ENCODE peak calls at places on chromosomes 5 and 9, in seven cellular contexts. S is fibroblast of lung, J is GM23248, L is heart right ventricle, E is H1, K is choroid plexus epithelial cell, I is LNCaP clone FGC. N is an unnamed sample.

GRCh38 chr9:98890256-98890655 is 53.5 kb upstream of the COL15A1 start:
- DNase-seq in S (no peak), J (no peak), L (no peak), E (no peak), K (no peak), I (no peak), N (no peak)

GRCh38 chr9:133449760-133450159 is 10.0 kb upstream of the CACFD1 start:
- DNase-seq in S (no peak), J (peak), L (no peak), E (no peak), K (no peak), I (no peak), N (no peak)

GRCh38 chr5:69149676-69150010 is 17.3 kb upstream of the CCNB1 start:
- DNase-seq in S (no peak), J (no peak), L (no peak), E (no peak), K (no peak), I (no peak), N (no peak)

GRCh38 chr9:9229269-9229668 is 1383.5 kb downstream of the PTPRD start:
- DNase-seq in S (no peak), J (no peak), L (no peak), E (no peak), K (no peak), I (no peak), N (no peak)

GRCh38 chr9:124077915-124078572 is 66.5 kb downstream of the LHX2 start:
- DNase-seq in S (no peak), J (peak), L (no peak), E (no peak), K (no peak), I (peak), N (no peak)

GRCh38 chr5:143147918-143148317 is 255.6 kb downstream of the NR3C1 start:
- DNase-seq in S (peak), J (no peak), L (no peak), E (no peak), K (peak), I (no peak), N (no peak)

GRCh38 chr5:150656191-150657132 is 4.6 kb upstream of the MYOZ3 start:
- DNase-seq in S (peak), J (peak), L (peak), E (no peak), K (peak), I (no peak), N (no peak)

GRCh38 chr5:153211052-153211451 is 279.4 kb upstream of the GRIA1 start:
- DNase-seq in S (no peak), J (no peak), L (no peak), E (no peak), K (no peak), I (no peak), N (no peak)

GRCh38 chr9:111034573-111035539 is 3.4 kb downstream of the LPAR1 start:
- DNase-seq in S (peak), J (peak), L (no peak), E (no peak), K (no peak), I (no peak), N (no peak)

GRCh38 chr5:98179791-98180755 is 593.4 kb upstream of the RGMB start:
- DNase-seq in S (no peak), J (peak), L (no peak), E (no peak), K (peak), I (no peak), N (no peak)

GRCh38 chr9:125829743-125830142 is 82.6 kb downstream of the PBX3 start:
- DNase-seq in S (peak), J (peak), L (no peak), E (no peak), K (peak), I (no peak), N (no peak)

GRCh38 chr5:122937914-122938313 is 92.5 kb downstream of the SNX24 start:
- DNase-seq in S (peak), J (no peak), L (peak), E (no peak), K (peak), I (peak), N (no peak)

GRCh38 chr5:173291722-173292658 is 36.2 kb downstream of the STC2 start:
- DNase-seq in S (peak), J (peak), L (no peak), E (no peak), K (peak), I (no peak), N (no peak)

GRCh38 chr9:86494644-86495081 is 140.5 kb upstream of the TUT7 start:
- DNase-seq in S (peak), J (peak), L (no peak), E (no peak), K (peak), I (peak), N (no peak)

GRCh38 chr5:17203329-17204132 is 13.9 kb upstream of the BASP1 start:
- DNase-seq in S (peak), J (peak), L (no peak), E (no peak), K (peak), I (peak), N (peak)

GRCh38 chr5:39224196-39224754 is 4.9 kb upstream of the FYB1 start:
- DNase-seq in S (peak), J (peak), L (no peak), E (no peak), K (peak), I (no peak), N (no peak)

GRCh38 chr5:108637110-108637509 is 110.6 kb upstream of the FER start:
- DNase-seq in S (peak), J (peak), L (no peak), E (no peak), K (peak), I (no peak), N (no peak)

GRCh38 chr9:6243746-6244145 is 28.1 kb downstream of the IL33 start:
- DNase-seq in S (no peak), J (peak), L (no peak), E (no peak), K (peak), I (no peak), N (no peak)

GRCh38 chr5:2192496-2192895 is 309.8 kb upstream of the IRX4 start:
- DNase-seq in S (no peak), J (no peak), L (no peak), E (no peak), K (no peak), I (no peak), N (no peak)

GRCh38 chr9:33125441-33125840 is 41.7 kb downstream of the B4GALT1 start:
- DNase-seq in S (no peak), J (no peak), L (no peak), E (no peak), K (no peak), I (no peak), N (no peak)

GRCh38 chr9:114777841-114778240 is 28.0 kb downstream of the TNFSF15 start:
- DNase-seq in S (no peak), J (peak), L (no peak), E (no peak), K (peak), I (no peak), N (no peak)

GRCh38 chr9:130172858-130173461 is 756 bp downstream of the NCS1 start:
- DNase-seq in S (peak), J (peak), L (no peak), E (no peak), K (no peak), I (no peak), N (no peak)

GRCh38 chr9:129990269-129991005 is 52.6 kb downstream of the FNBP1 start:
- DNase-seq in S (no peak), J (peak), L (no peak), E (no peak), K (no peak), I (no peak), N (no peak)

GRCh38 chr9:14554866-14555265 is 138.4 kb downstream of the ZDHHC21 start:
- DNase-seq in S (no peak), J (peak), L (no peak), E (no peak), K (peak), I (no peak), N (no peak)

GRCh38 chr5:140000332-140000731 is 42.8 kb downstream of the NRG2 start:
- DNase-seq in S (no peak), J (no peak), L (peak), E (no peak), K (no peak), I (no peak), N (no peak)

GRCh38 chr5:37665889-37666288 is 174.0 kb downstream of the GDNF start:
- DNase-seq in S (peak), J (no peak), L (peak), E (no peak), K (no peak), I (no peak), N (no peak)

GRCh38 chr5:17763301-17763700 is 129.0 kb downstream of the TAF11L14 start:
- DNase-seq in S (no peak), J (no peak), L (no peak), E (no peak), K (peak), I (no peak), N (peak)

GRCh38 chr9:73135394-73135793 is 16.3 kb upstream of the ANXA1 start:
- DNase-seq in S (no peak), J (peak), L (no peak), E (no peak), K (no peak), I (no peak), N (no peak)
- H3K4me3 ChIP-seq in S (no peak), J (no peak), L (no peak), E (no peak), K (no peak), I (no peak), N (no peak)

DNA sequence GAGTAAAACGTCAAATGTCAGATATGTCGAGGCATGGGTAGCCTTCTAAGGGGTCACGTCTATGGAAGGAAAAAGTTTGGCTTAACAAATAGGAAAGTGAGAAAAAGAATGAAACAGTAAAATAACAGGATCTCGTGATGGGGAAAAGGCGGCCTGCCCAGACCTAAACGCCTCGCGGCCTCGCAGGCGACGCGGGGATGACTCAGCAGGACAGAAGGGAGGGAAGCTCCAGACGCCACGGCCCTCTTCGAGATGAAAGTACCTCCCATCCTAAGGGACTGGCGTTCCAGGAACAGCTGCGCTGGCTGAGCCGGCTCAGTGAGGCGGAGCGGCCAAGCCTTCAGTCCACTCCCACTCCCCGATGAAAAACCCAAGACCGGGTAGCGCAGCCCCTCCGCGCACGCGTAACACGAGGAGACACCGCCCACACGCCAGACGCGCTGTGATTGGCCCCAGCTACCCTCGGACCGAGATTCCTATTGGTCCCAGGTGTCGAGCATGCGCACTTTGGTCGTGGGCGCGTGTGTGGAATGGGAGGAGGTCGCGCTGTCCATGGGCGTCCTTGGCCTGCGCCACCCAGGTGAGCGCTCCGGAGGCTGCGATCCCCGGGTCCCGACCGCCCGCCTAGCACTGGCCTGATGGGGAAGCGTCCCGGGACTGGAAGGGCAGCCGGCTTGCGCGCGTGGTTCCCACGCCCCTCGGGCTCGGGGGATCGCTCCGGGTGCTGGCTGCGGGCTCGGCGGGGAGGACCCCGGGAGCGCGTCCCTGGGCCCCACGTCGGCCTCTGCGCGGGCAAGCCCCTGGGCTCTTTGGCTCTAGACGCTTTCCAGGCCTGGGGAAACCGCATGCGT is 588.5 kb downstream of the MTRR start:
- DNase-seq in S (peak), J (peak), L (peak), E (no peak), K (peak), I (peak), N (peak)
- H3K4me3 ChIP-seq in S (peak), J (peak), L (peak), E (peak), K (peak), I (peak), N (peak)

DNA sequence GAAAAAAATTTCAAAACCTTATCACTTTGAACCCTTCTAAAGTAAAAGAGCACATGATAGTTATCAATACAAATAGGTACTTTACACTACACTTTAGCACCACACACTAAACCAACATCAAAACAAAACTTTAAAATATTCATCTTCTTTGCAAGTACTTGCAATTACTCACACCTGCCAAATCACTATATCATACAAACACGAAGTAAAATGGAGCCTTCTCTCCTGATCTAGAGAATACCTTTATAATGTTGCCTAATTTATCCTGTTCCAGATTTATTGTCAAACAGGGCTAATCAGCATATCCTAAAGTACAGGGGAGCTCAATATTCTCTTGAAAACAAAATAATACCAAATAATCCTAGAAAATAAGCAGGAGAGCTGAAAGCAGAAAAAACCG is 3.0 kb downstream of the RNF145 start:
- DNase-seq in S (no peak), J (peak), L (no peak), E (no peak), K (no peak), I (no peak), N (no peak)
- H3K4me3 ChIP-seq in S (peak), J (peak), L (no peak), E (peak), K (peak), I (no peak), N (peak)

DNA sequence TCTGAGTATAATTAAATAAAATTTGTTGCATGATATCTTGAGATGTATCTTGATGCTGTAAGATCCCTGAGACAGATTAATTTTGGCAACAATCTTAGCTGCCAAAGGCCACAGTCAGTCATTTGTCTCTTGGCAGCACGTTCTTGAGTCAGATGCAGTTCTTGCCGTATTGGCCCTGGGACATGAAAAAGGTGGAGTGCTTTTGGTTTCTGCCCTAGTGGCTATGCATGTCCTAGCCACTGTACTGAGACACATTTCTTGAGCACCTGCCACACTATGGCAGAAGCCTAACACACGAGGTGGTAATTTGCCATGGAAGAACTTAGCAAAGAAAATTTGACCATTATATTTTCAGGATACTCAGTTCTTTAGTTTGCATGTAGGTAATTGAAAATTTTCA is 45.0 kb upstream of the PHF2 start:
- DNase-seq in S (no peak), J (peak), L (no peak), E (no peak), K (no peak), I (peak), N (no peak)
- H3K4me3 ChIP-seq in S (no peak), J (no peak), L (no peak), E (no peak), K (no peak), I (no peak), N (no peak)

GRCh38 chr9:112489876-112490661 is 3.4 kb downstream of the KIAA1958 start:
- DNase-seq in S (no peak), J (peak), L (no peak), E (no peak), K (peak), I (no peak), N (peak)
- H3K4me3 ChIP-seq in S (no peak), J (peak), L (no peak), E (peak), K (no peak), I (peak), N (no peak)

GRCh38 chr9:121298689-121299112 is 30.7 kb downstream of the GSN start:
- DNase-seq in S (no peak), J (peak), L (no peak), E (no peak), K (no peak), I (no peak), N (no peak)
- H3K4me3 ChIP-seq in S (no peak), J (peak), L (peak), E (peak), K (no peak), I (no peak), N (no peak)

GRCh38 chr5:165361143-165361542 is 1855.7 kb downstream of the MAT2B start:
- DNase-seq in S (no peak), J (no peak), L (no peak), E (no peak), K (no peak), I (no peak), N (no peak)
- H3K4me3 ChIP-seq in S (no peak), J (no peak), L (no peak), E (no peak), K (no peak), I (no peak), N (no peak)

N was measured in astrocyte of the cerebellum.